ENCODE peak calls at places on chromosomes 4 and X, in ten cellular contexts. J, P, A, W, H, R, D, K, N and E are unnamed samples.

GRCh38 chr4:42142586-42142985 is 9.9 kb downstream of the BEND4 start:
- DNase-seq in N (no peak), J (no peak), W (no peak), D (no peak), A (no peak), P (no peak), K (peak), H (no peak), R (no peak), E (no peak)

GRCh38 chrX:153864561-153865320 is 21.2 kb downstream of the L1CAM start:
- DNase-seq in J (no peak), R (no peak), N (no peak), D (no peak), W (no peak), A (no peak), P (no peak), K (no peak), H (no peak), E (no peak)

GRCh38 chr4:141099326-141099725 is 33.9 kb downstream of the RNF150 start:
- DNase-seq in D (no peak), W (peak), P (peak), N (no peak), R (no peak), A (no peak), K (peak), H (no peak), J (no peak), E (no peak)

GRCh38 chrX:97096385-97096784 is 212.7 kb downstream of the RPA4 start:
- DNase-seq in H (no peak), R (no peak), J (no peak), K (no peak), A (no peak), N (no peak), P (no peak), W (no peak), D (no peak), E (no peak)

GRCh38 chr4:149531861-149532260 is 283.8 kb downstream of the IQCM start:
- DNase-seq in J (no peak), A (no peak), R (no peak), N (no peak), K (peak), D (no peak), W (peak), H (no peak), P (peak), E (no peak)

GRCh38 chr4:26763063-26763462 is 97.6 kb upstream of the STIM2 start:
- DNase-seq in R (no peak), N (peak), J (no peak), W (no peak), D (no peak), H (no peak), P (no peak), K (no peak), A (no peak), E (no peak)

GRCh38 chr4:185532795-185533324 is 2.4 kb downstream of the PDLIM3 start:
- DNase-seq in W (no peak), H (no peak), K (no peak), N (no peak), P (no peak), R (no peak), A (no peak), D (no peak), J (no peak), E (no peak)

GRCh38 chr4:176238157-176238608 is 30.8 kb downstream of the ASB5 start:
- DNase-seq in P (peak), K (peak), N (no peak), H (no peak), D (no peak), W (peak), J (no peak), A (no peak), R (no peak), E (peak)

GRCh38 chr4:26953770-26954423 is 93.3 kb downstream of the STIM2 start:
- DNase-seq in P (no peak), J (no peak), A (no peak), H (no peak), K (no peak), D (no peak), R (no peak), W (no peak), N (no peak), E (no peak)

GRCh38 chr4:184361443-184361842 is 112.9 kb downstream of the IRF2 start:
- DNase-seq in K (peak), D (no peak), P (peak), J (no peak), A (no peak), H (no peak), W (peak), N (no peak), R (no peak), E (no peak)

GRCh38 chrX:21948897-21949578 is 8.5 kb downstream of the SMS start:
- DNase-seq in A (no peak), N (no peak), R (no peak), K (no peak), H (no peak), D (no peak), J (peak), P (no peak), W (no peak), E (no peak)

GRCh38 chr4:9765091-9765490 is 16.3 kb upstream of the DRD5 start:
- DNase-seq in H (peak), W (peak), K (peak), R (no peak), N (peak), P (no peak), J (peak), D (peak), A (peak), E (peak)

GRCh38 chrX:74535211-74535621 is 79.2 kb downstream of the RLIM start:
- DNase-seq in N (peak), J (peak), R (peak), W (peak), H (peak), D (peak), P (peak), K (peak), A (no peak), E (no peak)

GRCh38 chr4:167885872-167886271 is 206.5 kb upstream of the ANXA10 start:
- DNase-seq in W (peak), J (no peak), K (peak), N (no peak), R (peak), H (no peak), P (no peak), A (no peak), D (no peak), E (no peak)

GRCh38 chrX:45172890-45173289 is 27.8 kb downstream of the DIPK2B start:
- DNase-seq in H (peak), J (no peak), N (no peak), R (peak), W (peak), K (peak), A (no peak), D (peak), P (peak), E (no peak)

GRCh38 chr4:152014280-152014679 is 253.5 kb upstream of the GATB start:
- DNase-seq in R (no peak), W (no peak), K (no peak), N (no peak), J (no peak), H (no peak), P (no peak), D (no peak), A (no peak), E (no peak)

GRCh38 chr4:190014771-190015537 is 12.1 kb downstream of the FRG2 start:
- DNase-seq in W (no peak), A (peak), D (no peak), H (peak), K (no peak), J (peak), P (no peak), N (no peak), R (no peak), E (no peak)

GRCh38 chr4:150126880-150127236 is 48.6 kb downstream of the DCLK2 start:
- DNase-seq in R (peak), D (no peak), K (peak), N (no peak), W (peak), J (no peak), H (no peak), P (peak), A (no peak), E (peak)

GRCh38 chr4:152972821-152973613 is 36.9 kb downstream of the FHDC1 start:
- DNase-seq in D (no peak), W (peak), N (no peak), J (peak), R (peak), A (no peak), P (peak), K (peak), H (no peak), E (no peak)

GRCh38 chr4:94457692-94458106 is 6.0 kb downstream of the PDLIM5 start:
- DNase-seq in H (peak), A (no peak), P (no peak), W (peak), R (no peak), J (no peak), K (no peak), N (no peak), D (no peak), E (peak)

GRCh38 chr4:2248821-2249261 is 6.9 kb upstream of the HAUS3 start:
- DNase-seq in P (no peak), K (no peak), A (no peak), D (no peak), H (no peak), N (no peak), R (no peak), W (no peak), J (no peak), E (no peak)

GRCh38 chrX:105695451-105695850 is 126.9 kb upstream of the NRK start:
- DNase-seq in P (peak), H (no peak), R (peak), K (peak), W (peak), J (no peak), D (no peak), N (no peak), A (no peak), E (no peak)

GRCh38 chr4:114087596-114088230 is 108.3 kb upstream of the ARSJ start:
- DNase-seq in P (peak), W (peak), A (no peak), J (no peak), H (no peak), R (no peak), N (no peak), D (no peak), K (peak), E (peak)

GRCh38 chrX:140503714-140504351 is 1.0 kb downstream of the SOX3 start:
- DNase-seq in P (peak), J (peak), R (no peak), A (peak), D (no peak), K (peak), N (no peak), H (peak), W (no peak), E (peak)

GRCh38 chr4:173231916-173232315 is 63.3 kb downstream of the GALNT7 start:
- DNase-seq in J (no peak), H (no peak), A (no peak), R (peak), W (peak), N (no peak), K (peak), P (no peak), D (no peak), E (peak)

GRCh38 chrX:17170973-17171372 is 204.0 kb upstream of the NHS start:
- DNase-seq in D (no peak), P (no peak), N (no peak), W (peak), J (no peak), K (no peak), R (no peak), H (no peak), A (no peak), E (no peak)

GRCh38 chr4:113467581-113467980 is 294.0 kb downstream of the CAMK2D start:
- DNase-seq in K (peak), N (no peak), R (peak), H (no peak), D (no peak), A (no peak), P (peak), J (no peak), W (peak), E (peak)

GRCh38 chr4:11069581-11069980 is 359.1 kb downstream of the HS3ST1 start:
- DNase-seq in J (no peak), R (no peak), H (no peak), W (no peak), K (no peak), N (no peak), A (no peak), P (no peak), D (no peak), E (no peak)

GRCh38 chrX:123976671-123977316 is 15.3 kb downstream of the STAG2 start:
- DNase-seq in P (no peak), H (peak), A (no peak), D (no peak), K (peak), J (no peak), R (peak), W (peak), N (peak), E (peak)

GRCh38 chr4:137892134-137892533 is 350.0 kb downstream of the SLC7A11 start:
- DNase-seq in H (no peak), A (no peak), J (no peak), D (no peak), R (peak), N (no peak), K (peak), P (peak), W (peak), E (no peak)

GRCh38 chr4:166777760-166778159 is 456.5 kb downstream of the SPOCK3 start:
- DNase-seq in P (no peak), W (no peak), N (no peak), J (no peak), A (no peak), K (no peak), R (no peak), H (no peak), D (no peak), E (no peak)

GRCh38 chr4:72207196-72207595 is 175.4 kb downstream of the NPFFR2 start:
- DNase-seq in J (no peak), R (no peak), K (no peak), A (no peak), P (no peak), D (no peak), H (no peak), N (no peak), W (no peak), E (no peak)

GRCh38 chr4:184310881-184311709 is 93.4 kb upstream of the ENPP6 start:
- DNase-seq in J (peak), K (no peak), A (peak), P (no peak), D (no peak), R (no peak), H (no peak), N (no peak), W (no peak), E (no peak)

GRCh38 chr4:106618920-106619319 is 250.3 kb upstream of the GIMD1 start:
- DNase-seq in P (no peak), N (no peak), D (no peak), R (no peak), J (no peak), W (no peak), K (no peak), H (peak), A (no peak), E (no peak)

GRCh38 chr4:5307928-5308327 is 256.6 kb downstream of the STK32B start:
- DNase-seq in D (no peak), J (no peak), K (no peak), N (no peak), P (no peak), A (no peak), R (no peak), H (peak), W (no peak), E (no peak)

GRCh38 chrX:109281478-109282275 is 200.2 kb downstream of the GUCY2F start:
- DNase-seq in H (peak), W (no peak), R (peak), J (no peak), A (no peak), N (no peak), D (no peak), P (peak), K (no peak), E (peak)

GRCh38 chr4:93184093-93184492 is 644.5 kb upstream of the ATOH1 start:
- DNase-seq in A (no peak), R (no peak), H (no peak), P (no peak), N (no peak), D (no peak), K (no peak), J (no peak), W (no peak), E (no peak)

GRCh38 chr4:2931765-2932560 is 31.2 kb downstream of the NOP14 start:
- DNase-seq in P (no peak), D (no peak), A (peak), H (peak), W (no peak), K (no peak), J (peak), R (no peak), N (peak), E (peak)

DNA sequence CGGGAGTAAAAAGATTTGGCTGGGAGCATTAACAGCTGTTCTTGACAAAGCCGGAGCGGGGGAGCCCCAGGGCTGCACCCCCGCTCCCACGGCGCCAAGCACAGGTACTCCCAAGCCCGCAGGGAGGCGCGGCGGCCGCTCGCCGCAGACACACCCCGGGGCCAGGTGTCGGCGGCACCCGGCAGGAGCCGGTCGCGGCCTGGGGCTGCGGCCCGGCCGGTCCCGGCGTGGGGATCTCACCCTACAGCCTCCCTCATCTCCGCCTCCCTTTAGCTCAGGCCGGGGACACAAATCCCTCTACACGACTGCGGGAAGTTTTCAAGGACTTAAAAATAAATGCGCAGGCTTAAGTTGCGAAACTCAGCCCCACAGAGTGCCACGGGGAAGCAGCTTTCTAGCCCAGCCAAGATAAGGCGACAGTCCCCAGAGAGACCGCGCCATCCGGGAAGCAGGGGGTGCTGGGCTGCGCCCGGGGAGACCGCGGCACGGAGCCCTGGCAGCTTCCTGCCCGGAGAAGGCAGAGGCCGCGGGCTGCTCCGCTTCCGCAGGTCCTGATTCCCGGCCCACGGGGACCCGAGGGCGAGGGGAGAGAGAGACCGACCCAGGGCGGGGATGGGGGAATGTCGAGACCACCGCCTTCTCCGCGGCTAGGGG is 473 bp downstream of the SH3RF1 start:
- DNase-seq in N (no peak), A (peak), H (peak), K (no peak), R (peak), P (peak), D (no peak), J (peak), W (peak), E (peak)
- H2AFZ ChIP-seq in N (no peak), A (no peak), H (no peak), K (peak), R (peak), P (peak), D (no peak), J (no peak), W (peak), E (peak)

GRCh38 chrX:70454441-70455365 is 10.1 kb downstream of the DLG3 start:
- DNase-seq in W (peak), A (peak), N (peak), H (peak), K (peak), R (peak), J (peak), P (peak), D (peak), E (peak)

GRCh38 chrX:70452143-70452733 is 7.6 kb downstream of the DLG3 start:
- DNase-seq in K (peak), R (no peak), W (peak), A (peak), J (peak), N (peak), H (peak), D (peak), P (no peak), E (peak)

GRCh38 chrX:70456256-70456655 is 11.6 kb downstream of the DLG3 start:
- DNase-seq in P (no peak), W (no peak), D (no peak), R (no peak), K (no peak), A (no peak), J (no peak), H (no peak), N (no peak), E (no peak)

GRCh38 chrX:70455366-70456202 is 10.9 kb downstream of the DLG3 start:
- DNase-seq in D (no peak), J (no peak), H (peak), P (no peak), W (no peak), A (peak), K (no peak), R (no peak), N (no peak), E (no peak)

GRCh38 chrX:70453024-70453618 is 8.5 kb downstream of the DLG3 start:
- DNase-seq in H (no peak), R (no peak), K (no peak), A (no peak), N (no peak), J (no peak), W (no peak), D (no peak), P (no peak), E (no peak)
- H3K4me2 ChIP-seq in H (peak), R (peak), K (peak), A (peak), N (peak), J (peak), W (peak), D (peak), P (peak), E (peak)

GRCh38 chr4:129223955-129224354 is 128.0 kb downstream of the C4orf33 start:
- DNase-seq in J (no peak), D (no peak), P (no peak), K (no peak), W (no peak), R (no peak), N (no peak), A (no peak), H (no peak), E (no peak)

GRCh38 chr4:129220254-129220653 is 124.3 kb downstream of the C4orf33 start:
- DNase-seq in H (no peak), P (no peak), R (no peak), W (no peak), D (no peak), J (no peak), K (no peak), A (no peak), N (no peak), E (no peak)

GRCh38 chr4:129218355-129218754 is 122.4 kb downstream of the C4orf33 start:
- DNase-seq in J (no peak), D (no peak), W (peak), H (peak), N (no peak), A (no peak), R (no peak), P (no peak), K (no peak), E (peak)

GRCh38 chr4:129213692-129214091 is 117.7 kb downstream of the C4orf33 start:
- DNase-seq in P (no peak), H (no peak), D (no peak), R (no peak), N (no peak), K (no peak), J (no peak), A (no peak), W (no peak), E (no peak)

DNA sequence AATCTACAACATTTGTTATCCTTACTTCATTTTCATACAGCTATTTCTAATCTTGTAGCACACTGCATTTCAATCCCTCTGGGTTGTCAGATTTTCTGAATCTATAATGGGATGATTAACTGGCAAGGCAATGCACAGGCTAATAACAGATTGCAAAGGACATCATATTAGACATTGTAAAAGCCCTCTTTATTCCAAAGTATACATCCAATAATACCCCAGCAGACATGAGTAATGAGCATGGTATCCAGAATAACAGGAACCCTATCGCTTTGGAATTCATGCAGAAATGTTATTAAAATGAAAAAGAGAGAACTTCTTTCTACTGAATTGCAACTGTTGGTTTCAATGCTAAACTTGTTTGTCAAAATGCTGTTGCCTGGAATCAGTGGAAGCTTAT is 122.9 kb downstream of the C4orf33 start:
- DNase-seq in W (no peak), K (peak), P (peak), D (no peak), R (no peak), N (no peak), J (no peak), H (no peak), A (no peak), E (peak)
- H2AFZ ChIP-seq in W (no peak), K (no peak), P (no peak), D (no peak), R (no peak), N (no peak), J (no peak), H (no peak), A (no peak), E (no peak)

DNA sequence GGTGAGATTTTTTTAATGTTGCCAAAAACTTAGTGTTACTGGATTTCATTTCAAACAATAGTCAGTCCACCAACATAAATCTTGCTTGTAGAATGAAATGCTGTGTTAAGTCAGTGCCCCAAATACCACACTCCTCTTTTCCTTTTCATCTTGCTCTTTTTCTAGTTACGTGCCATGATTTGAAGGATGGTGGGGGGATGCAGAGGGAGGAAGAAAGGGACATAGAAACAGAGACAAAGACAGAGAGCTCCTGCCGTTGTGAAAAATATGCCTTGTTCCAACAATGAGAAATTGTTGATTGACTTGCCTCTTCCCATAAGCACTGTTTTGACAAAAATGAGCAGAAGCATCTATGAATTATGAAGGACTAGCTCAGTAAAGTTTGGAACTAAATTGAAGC is 111.8 kb upstream of the PTPN13 start:
- DNase-seq in W (no peak), A (no peak), J (no peak), K (no peak), R (no peak), N (no peak), H (peak), D (no peak), P (no peak), E (no peak)
- H3K4me2 ChIP-seq in W (no peak), A (peak), J (peak), K (no peak), R (no peak), N (no peak), H (peak), D (no peak), P (peak), E (no peak)

GRCh38 chr4:110902500-110902899 is 279.6 kb upstream of the PITX2 start:
- DNase-seq in K (peak), D (no peak), R (peak), P (peak), W (no peak), A (no peak), N (no peak), H (no peak), J (no peak), E (no peak)
- H2AFZ ChIP-seq in K (no peak), D (no peak), R (peak), P (no peak), W (no peak), A (no peak), N (no peak), H (no peak), J (no peak), E (no peak)